ENCODE peak calls at places on chromosomes 11 and 22, in six cellular contexts. K, X, I, L, N and E are unnamed samples.

GRCh38 chr22:37206118-37206840 is 6.0 kb downstream of the SSTR3 start:
- DNase-seq in K (no peak), X (no peak), I (peak; percentile 20), L (no peak), N (no peak), E (peak; percentile 7)

GRCh38 chr22:44248926-44249325 is 63.8 kb downstream of the SHISAL1 start:
- DNase-seq in K (no peak), X (no peak), I (no peak), L (no peak), N (no peak), E (no peak)

GRCh38 chr11:132200303-132200936 is 830.0 kb downstream of the NTM start:
- DNase-seq in K (no peak), X (no peak), I (no peak), L (no peak), N (no peak), E (no peak)

GRCh38 chr11:44484211-44484610 is 81.3 kb upstream of the CD82 start:
- DNase-seq in K (peak; percentile 11), X (no peak), I (no peak), L (peak; percentile 18), N (peak; percentile 17), E (no peak)

GRCh38 chr11:45045692-45046471 is 95.2 kb upstream of the TP53I11 start:
- DNase-seq in K (peak; percentile 59), X (peak; percentile 95), I (no peak), L (peak; percentile 78), N (peak; percentile 77), E (peak; percentile 38)

GRCh38 chr11:77284476-77285468 is 16.7 kb downstream of the GDPD4 start:
- DNase-seq in K (no peak), X (no peak), I (no peak), L (no peak), N (no peak), E (no peak)

GRCh38 chr11:35148163-35148562 is 9.2 kb downstream of the CD44 start:
- DNase-seq in K (no peak), X (no peak), I (no peak), L (no peak), N (no peak), E (peak; percentile 63)

GRCh38 chr11:120168960-120169681 is 31.2 kb upstream of the TRIM29 start:
- DNase-seq in K (peak; percentile 44), X (peak; percentile 95), I (peak; percentile 72), L (peak; percentile 50), N (peak; percentile 77), E (peak; percentile 69)

GRCh38 chr22:42974223-42974622 is 40.7 kb downstream of the PACSIN2 start:
- DNase-seq in K (no peak), X (no peak), I (no peak), L (no peak), N (no peak), E (no peak)

GRCh38 chr11:94845622-94846021 is 77.5 kb downstream of the AMOTL1 start:
- DNase-seq in K (no peak), X (no peak), I (no peak), L (peak; percentile 11), N (peak; percentile 94), E (no peak)

GRCh38 chr11:61021661-61022212 is 50.3 kb downstream of the CD6 start:
- DNase-seq in K (no peak), X (no peak), I (peak; percentile 84), L (no peak), N (peak; percentile 38), E (peak; percentile 92)

GRCh38 chr11:73464347-73464746 is 88.1 kb downstream of the RELT start:
- DNase-seq in K (no peak), X (no peak), I (no peak), L (no peak), N (no peak), E (no peak)

GRCh38 chr11:1372660-1373059 is 17.1 kb upstream of the BRSK2 start:
- DNase-seq in K (no peak), X (no peak), I (no peak), L (no peak), N (no peak), E (no peak)

DNA sequence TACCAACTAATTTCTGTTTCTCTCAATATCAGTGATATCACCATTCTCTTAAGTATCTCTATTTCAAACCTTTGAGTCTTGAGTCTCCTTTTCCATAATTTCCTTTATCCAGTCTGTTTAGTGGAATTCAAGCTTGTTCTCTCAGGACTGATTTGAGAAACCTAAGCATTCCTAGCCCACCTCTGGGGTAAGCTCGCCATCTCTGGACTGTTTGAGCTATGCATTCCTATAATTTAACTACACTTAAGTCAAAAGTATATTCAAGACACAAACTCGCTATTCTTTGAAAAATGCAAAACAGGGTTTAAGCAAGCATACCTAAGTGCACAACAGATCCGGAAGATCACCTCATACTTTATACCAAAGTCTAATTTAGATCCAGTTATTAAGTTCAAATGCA is 2.1 kb upstream of the DLAT start:
- DNase-seq in K (no peak), X (no peak), I (no peak), L (no peak), N (no peak), E (no peak)
- TF ChIP-seq CTCF in K (no peak), X (no peak), I (no peak), L (no peak), N (no peak), E (no peak)

GRCh38 chr11:66016793-66017177 is 5.0 kb downstream of the CST6 start:
- DNase-seq in K (no peak), X (no peak), I (no peak), L (no peak), N (no peak), E (no peak)
- TF ChIP-seq CTCF in K (no peak), X (no peak), I (no peak), L (no peak), N (no peak), E (no peak)

GRCh38 chr11:67482275-67482735 is 521 bp upstream of the AIP start:
- DNase-seq in K (peak; percentile 3), X (no peak), I (no peak), L (no peak), N (no peak), E (no peak)

GRCh38 chr11:67483498-67483798 is 622 bp downstream of the AIP start:
- DNase-seq in K (peak; percentile 6), X (no peak), I (no peak), L (no peak), N (no peak), E (no peak)

GRCh38 chr11:67484847-67485311 is 2.1 kb downstream of the AIP start:
- DNase-seq in K (no peak), X (no peak), I (peak; percentile 56), L (no peak), N (no peak), E (peak; percentile 91)

GRCh38 chr11:67483901-67484665 is 1.3 kb downstream of the AIP start:
- DNase-seq in K (no peak), X (no peak), I (no peak), L (no peak), N (no peak), E (peak; percentile 81)

GRCh38 chr11:67482736-67483497 is at the start of gene AIP:
- DNase-seq in K (peak; percentile 98), X (peak; percentile 99), I (peak; percentile 97), L (peak; percentile 97), N (peak; percentile 98), E (peak; percentile 99)
- TF ChIP-seq CTCF in K (no peak), X (no peak), I (no peak), L (no peak), N (no peak), E (no peak)

GRCh38 chr22:47021371-47022074 is 259.1 kb downstream of the TBC1D22A start:
- DNase-seq in K (no peak), X (peak; percentile 54), I (no peak), L (no peak), N (no peak), E (no peak)
- TF ChIP-seq CTCF in K (no peak), X (no peak), I (no peak), L (no peak), N (no peak), E (no peak)

DNA sequence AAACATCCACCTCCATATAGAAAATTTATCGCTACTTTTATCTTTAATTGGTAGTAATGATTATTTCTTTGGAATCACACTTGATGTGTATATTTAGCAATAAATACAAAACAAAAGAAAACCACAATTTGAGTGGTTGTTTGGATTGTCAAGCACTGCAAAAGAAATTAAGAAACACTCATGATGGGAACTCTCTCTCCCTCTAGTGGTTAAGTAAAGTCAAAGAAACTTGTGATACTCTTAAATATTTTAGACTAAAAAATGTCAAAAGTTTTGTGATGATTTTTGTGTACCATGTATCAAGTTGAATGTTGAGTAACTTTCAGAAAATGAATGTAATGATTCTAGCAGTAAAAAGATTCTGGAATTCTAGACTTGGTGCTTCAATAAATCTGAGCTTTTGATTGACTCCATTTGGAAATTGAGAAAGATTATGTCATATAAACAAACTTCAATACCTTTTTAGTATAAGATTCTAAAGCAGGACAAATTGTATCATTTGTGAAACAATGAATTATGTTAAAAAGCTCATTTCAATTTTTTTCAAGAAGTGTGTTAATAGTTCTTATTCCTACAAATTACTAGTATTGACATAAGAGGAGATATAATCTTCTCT is 20.8 kb downstream of the MUC15 start:
- DNase-seq in K (no peak), X (no peak), I (no peak), L (peak; percentile 63), N (no peak), E (no peak)
- TF ChIP-seq CTCF in K (no peak), X (no peak), I (no peak), L (peak; percentile 63), N (no peak), E (no peak)

GRCh38 chr11:66641834-66642233 is 3.3 kb downstream of the RBM4 start:
- DNase-seq in K (no peak), X (no peak), I (no peak), L (no peak), N (no peak), E (no peak)

GRCh38 chr11:66638177-66639065 is at the start of gene RBM4:
- DNase-seq in K (peak; percentile 100), X (peak; percentile 99), I (peak; percentile 93), L (peak; percentile 100), N (peak; percentile 100), E (peak; percentile 99)

GRCh38 chr11:66636411-66636810 is 2.1 kb upstream of the RBM4 start:
- DNase-seq in K (no peak), X (peak; percentile 12), I (no peak), L (no peak), N (peak; percentile 22), E (no peak)

GRCh38 chr11:66637557-66638176 is 836 bp upstream of the RBM4 start:
- DNase-seq in K (no peak), X (no peak), I (no peak), L (no peak), N (peak; percentile 4), E (no peak)

GRCh38 chr11:66639066-66639813 is 737 bp downstream of the RBM4 start:
- DNase-seq in K (peak; percentile 16), X (peak; percentile 39), I (no peak), L (peak; percentile 43), N (peak; percentile 26), E (peak; percentile 37)
- TF ChIP-seq CTCF in K (no peak), X (no peak), I (peak; percentile 28), L (peak; percentile 13), N (no peak), E (peak; percentile 15)

GRCh38 chr22:50398698-50399648 is 55.8 kb downstream of the PPP6R2 start:
- DNase-seq in K (no peak), X (no peak), I (no peak), L (no peak), N (no peak), E (no peak)

GRCh38 chr22:50401907-50402306 is 58.8 kb downstream of the PPP6R2 start:
- DNase-seq in K (no peak), X (no peak), I (no peak), L (no peak), N (no peak), E (no peak)

GRCh38 chr22:50400406-50400805 is 57.3 kb downstream of the PPP6R2 start:
- DNase-seq in K (no peak), X (no peak), I (no peak), L (no peak), N (no peak), E (no peak)

GRCh38 chr22:50400931-50401330 is 57.8 kb downstream of the PPP6R2 start:
- DNase-seq in K (no peak), X (no peak), I (no peak), L (no peak), N (no peak), E (no peak)

GRCh38 chr22:50399751-50400331 is 56.7 kb downstream of the PPP6R2 start:
- DNase-seq in K (peak; percentile 23), X (no peak), I (no peak), L (peak; percentile 31), N (no peak), E (peak; percentile 51)
- TF ChIP-seq CTCF in K (no peak), X (no peak), I (no peak), L (peak; percentile 44), N (peak; percentile 27), E (peak; percentile 45)